ENCODE peak calls at places on chromosome 1, in eight cellular contexts. X is body of pancreas, L is esophagus squamous epithelium, O is adrenal gland, N is A549, E is transverse colon, P is GM12891, G is gastrocnemius medialis. C is an unnamed sample.

GRCh38 chr1:153353226-153353947 is 4.3 kb upstream of the S100A9 start:
- DNase-seq in X (no peak), L (no peak), O (no peak), N (peak), E (no peak), P (no peak), G (no peak), C (peak)

GRCh38 chr1:97947751-97948150 is 26.9 kb upstream of the DPYD start:
- DNase-seq in X (no peak), L (no peak), O (no peak), N (no peak), E (no peak), P (no peak), G (no peak), C (no peak)

GRCh38 chr1:24705260-24706073 is 39.8 kb upstream of the CLIC4 start:
- DNase-seq in X (peak), L (no peak), O (peak), N (peak), E (peak), P (peak), G (peak), C (peak)

GRCh38 chr1:89855413-89856123 is 34.7 kb downstream of the LRRC8D start:
- DNase-seq in X (no peak), L (no peak), O (no peak), N (no peak), E (no peak), P (no peak), G (no peak), C (no peak)

GRCh38 chr1:43776043-43776761 is 68.9 kb downstream of the ST3GAL3 start:
- DNase-seq in X (no peak), L (no peak), O (no peak), N (peak), E (no peak), P (no peak), G (no peak), C (peak)

GRCh38 chr1:192951961-192952460 is 107.1 kb downstream of the UCHL5 start:
- DNase-seq in X (no peak), L (no peak), O (peak), N (peak), E (peak), P (no peak), G (no peak), C (no peak)

GRCh38 chr1:219461891-219462528 is 150.9 kb downstream of the ZC3H11B start:
- DNase-seq in X (no peak), L (no peak), O (no peak), N (no peak), E (no peak), P (no peak), G (no peak), C (no peak)

GRCh38 chr1:44945992-44946391 is 40.4 kb downstream of the EIF2B3 start:
- DNase-seq in X (no peak), L (no peak), O (no peak), N (no peak), E (no peak), P (no peak), G (no peak), C (no peak)

GRCh38 chr1:183869671-183870070 is 64.8 kb downstream of the RGL1 start:
- DNase-seq in X (no peak), L (no peak), O (no peak), N (no peak), E (no peak), P (no peak), G (no peak), C (no peak)

GRCh38 chr1:51558375-51558924 is 39.4 kb upstream of the EPS15 start:
- DNase-seq in X (no peak), L (no peak), O (no peak), N (peak), E (no peak), P (no peak), G (no peak), C (no peak)

GRCh38 chr1:9826616-9827015 is 2.9 kb upstream of the CLSTN1 start:
- DNase-seq in X (no peak), L (no peak), O (no peak), N (no peak), E (no peak), P (no peak), G (no peak), C (no peak)

DNA sequence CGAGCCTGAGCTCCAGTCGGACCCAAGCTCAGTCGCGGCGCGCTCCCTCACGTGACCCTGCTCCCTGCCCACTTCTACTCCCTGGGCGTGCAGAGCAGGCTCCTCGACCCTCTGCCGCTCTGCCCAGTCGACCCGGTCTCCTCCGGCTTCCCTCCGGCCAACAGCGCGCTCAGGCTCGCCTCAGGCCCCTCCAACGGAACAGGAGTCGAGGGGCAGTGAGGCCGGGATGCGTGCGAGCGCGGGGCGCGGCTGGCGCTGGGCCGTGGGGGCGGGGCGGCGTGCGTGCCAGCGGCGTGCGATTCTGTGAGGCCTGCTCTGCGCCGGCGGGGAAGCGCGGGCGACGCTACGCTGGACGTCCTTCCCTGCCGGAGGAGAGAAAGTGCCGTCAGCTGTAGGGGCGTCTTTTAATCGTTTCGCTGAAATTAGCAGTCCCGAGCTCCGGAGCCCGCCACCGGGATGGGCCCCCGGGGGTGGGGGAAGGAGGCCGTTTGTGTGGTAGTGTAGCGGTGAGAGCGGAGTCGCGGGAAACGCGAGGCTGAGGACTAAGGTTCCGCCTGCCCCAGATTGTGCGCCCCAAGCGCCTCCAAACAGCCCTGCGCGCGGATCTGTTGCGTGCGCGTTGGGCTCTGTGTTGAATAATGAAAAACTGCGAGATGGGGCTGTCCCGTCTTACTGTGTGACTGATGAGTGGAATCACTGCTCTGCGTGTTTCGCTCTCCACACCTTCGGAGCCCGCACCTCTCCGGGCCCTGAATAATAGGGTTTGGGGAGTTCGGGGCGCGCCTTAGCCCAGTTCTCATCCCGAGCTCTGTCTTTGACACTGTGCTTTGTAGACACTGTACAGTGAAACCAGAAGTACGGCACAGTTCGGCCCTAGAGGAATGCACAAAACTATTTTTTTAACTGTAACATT is at the start of gene ACBD6:
- DNase-seq in X (peak), L (peak), O (peak), N (peak), E (peak), P (peak), G (peak), C (peak)
- TF ChIP-seq POLR2A in X (peak), L (peak), O (peak), N (peak), E (peak), P (no peak), G (peak), C (peak)

DNA sequence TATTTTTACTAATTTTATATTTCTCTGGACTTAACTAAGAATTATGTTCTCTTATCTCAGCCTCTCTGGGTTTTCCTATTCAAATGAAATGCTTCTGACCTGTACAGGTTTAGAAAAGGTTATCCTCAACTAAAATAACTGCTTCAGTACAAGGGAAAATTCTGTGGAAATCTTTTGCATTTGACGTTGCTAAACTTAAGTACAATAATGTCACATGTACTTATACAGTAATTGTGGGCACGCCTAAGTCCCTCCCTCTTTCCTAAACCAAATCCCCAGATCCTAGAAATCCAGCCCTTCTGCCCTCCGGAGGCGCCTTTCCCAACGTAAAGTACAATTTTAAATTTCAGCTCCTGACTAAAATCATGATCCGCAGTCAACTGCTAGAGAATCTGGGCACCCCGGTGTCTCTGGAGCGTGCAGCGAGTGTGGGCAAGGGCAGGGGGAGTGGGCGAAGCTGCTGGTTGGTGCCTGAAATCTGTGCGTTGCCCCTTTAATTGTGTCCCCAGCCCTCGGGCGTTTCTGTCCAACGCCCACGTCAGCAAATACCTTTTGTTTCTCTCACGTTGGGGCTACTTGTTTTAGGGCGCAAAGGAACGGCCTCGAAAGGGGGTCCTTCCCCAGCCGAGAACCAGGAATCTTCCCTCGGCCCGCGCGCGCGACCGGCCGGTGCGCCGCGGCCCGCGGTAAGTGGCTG is at the start of gene ZBTB8A:
- DNase-seq in X (peak), L (no peak), O (peak), N (peak), E (peak), P (no peak), G (no peak), C (no peak)
- TF ChIP-seq POLR2A in X (no peak), L (no peak), O (peak), N (no peak), E (peak), P (no peak), G (no peak), C (no peak)

GRCh38 chr1:235939488-235939775 is 72.7 kb upstream of the LYST start:
- DNase-seq in X (no peak), L (no peak), O (no peak), N (no peak), E (no peak), P (no peak), G (no peak), C (no peak)

GRCh38 chr1:235941852-235942624 is 75.3 kb upstream of the LYST start:
- DNase-seq in X (no peak), L (no peak), O (no peak), N (no peak), E (no peak), P (no peak), G (no peak), C (no peak)

GRCh38 chr1:235940282-235940681 is 73.6 kb upstream of the LYST start:
- DNase-seq in X (no peak), L (no peak), O (no peak), N (no peak), E (no peak), P (no peak), G (no peak), C (no peak)

GRCh38 chr1:235937123-235937522 is 70.4 kb upstream of the LYST start:
- DNase-seq in X (no peak), L (no peak), O (no peak), N (no peak), E (no peak), P (no peak), G (no peak), C (peak)

DNA sequence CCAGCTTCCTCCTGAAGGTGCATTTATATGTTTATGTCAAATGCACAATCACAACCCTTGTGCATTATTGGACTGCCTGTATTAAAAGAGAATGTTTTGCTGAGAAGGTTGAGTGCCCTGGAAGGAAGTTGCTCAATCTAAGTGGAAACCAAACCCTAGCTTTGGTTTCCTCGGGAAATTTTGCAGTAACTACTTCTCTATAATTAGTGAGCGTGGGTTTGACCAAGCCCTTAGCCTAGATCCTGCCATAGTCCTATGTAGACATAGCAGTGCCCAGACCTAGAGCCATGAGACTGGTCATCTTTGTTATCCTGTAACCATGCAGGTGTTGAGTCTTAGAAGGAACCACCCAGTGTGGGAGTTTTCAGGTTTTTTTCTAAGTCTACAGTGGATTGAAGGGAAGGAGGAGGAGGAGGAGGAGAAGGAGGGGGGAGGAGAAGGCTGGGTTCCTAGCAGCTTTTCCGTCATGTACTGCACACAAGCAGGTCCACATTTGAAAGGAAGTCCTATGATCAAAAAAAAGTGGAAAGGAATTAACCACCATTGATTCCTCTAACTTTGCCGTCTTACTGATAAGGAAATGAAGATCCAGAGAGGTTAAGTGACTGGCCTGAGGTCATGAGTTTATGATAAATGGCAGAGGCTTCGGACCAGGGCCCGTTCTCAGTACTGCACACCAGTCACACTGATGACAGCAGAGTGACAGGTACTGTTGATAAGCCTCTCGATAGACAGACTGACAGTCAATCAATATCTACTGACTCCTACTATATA is 72.2 kb upstream of the LYST start:
- DNase-seq in X (no peak), L (no peak), O (no peak), N (no peak), E (no peak), P (no peak), G (no peak), C (no peak)
- TF ChIP-seq POLR2A in X (no peak), L (no peak), O (no peak), N (no peak), E (no peak), P (no peak), G (no peak), C (no peak)

GRCh38 chr1:19209439-19209989 is 552 bp downstream of the UBR4 start:
- DNase-seq in X (peak), L (no peak), O (peak), N (peak), E (peak), P (no peak), G (peak), C (peak)

GRCh38 chr1:19212167-19212566 is 2.1 kb upstream of the UBR4 start:
- DNase-seq in X (no peak), L (no peak), O (no peak), N (no peak), E (no peak), P (no peak), G (no peak), C (no peak)

GRCh38 chr1:19209990-19210771 is at the start of gene UBR4:
- DNase-seq in X (peak), L (peak), O (peak), N (peak), E (peak), P (peak), G (peak), C (peak)

GRCh38 chr1:19208710-19209438 is 1.2 kb downstream of the UBR4 start:
- DNase-seq in X (no peak), L (no peak), O (no peak), N (no peak), E (no peak), P (no peak), G (no peak), C (peak)

GRCh38 chr1:19210772-19211549 is 895 bp upstream of the UBR4 start:
- DNase-seq in X (no peak), L (no peak), O (no peak), N (no peak), E (no peak), P (no peak), G (no peak), C (no peak)
- TF ChIP-seq POLR2A in X (no peak), L (no peak), O (no peak), N (no peak), E (no peak), P (no peak), G (no peak), C (no peak)

GRCh38 chr1:176752505-176752904 is 289.5 kb downstream of the PAPPA2 start:
- DNase-seq in X (no peak), L (no peak), O (no peak), N (no peak), E (no peak), P (no peak), G (no peak), C (no peak)
- TF ChIP-seq POLR2A in X (no peak), L (no peak), O (no peak), N (no peak), E (no peak), P (no peak), G (no peak), C (no peak)

GRCh38 chr1:220786057-220786336 is 716 bp upstream of the MTARC1 start:
- DNase-seq in X (peak), L (no peak), O (peak), N (no peak), E (no peak), P (no peak), G (no peak), C (no peak)

GRCh38 chr1:220785166-220786056 is 1.3 kb upstream of the MTARC1 start:
- DNase-seq in X (no peak), L (no peak), O (no peak), N (no peak), E (no peak), P (no peak), G (no peak), C (no peak)

GRCh38 chr1:220787069-220787614 is 429 bp downstream of the MTARC1 start:
- DNase-seq in X (peak), L (no peak), O (peak), N (peak), E (peak), P (no peak), G (no peak), C (peak)

GRCh38 chr1:220788146-220788545 is 1.4 kb downstream of the MTARC1 start:
- DNase-seq in X (no peak), L (no peak), O (no peak), N (no peak), E (no peak), P (no peak), G (no peak), C (no peak)

DNA sequence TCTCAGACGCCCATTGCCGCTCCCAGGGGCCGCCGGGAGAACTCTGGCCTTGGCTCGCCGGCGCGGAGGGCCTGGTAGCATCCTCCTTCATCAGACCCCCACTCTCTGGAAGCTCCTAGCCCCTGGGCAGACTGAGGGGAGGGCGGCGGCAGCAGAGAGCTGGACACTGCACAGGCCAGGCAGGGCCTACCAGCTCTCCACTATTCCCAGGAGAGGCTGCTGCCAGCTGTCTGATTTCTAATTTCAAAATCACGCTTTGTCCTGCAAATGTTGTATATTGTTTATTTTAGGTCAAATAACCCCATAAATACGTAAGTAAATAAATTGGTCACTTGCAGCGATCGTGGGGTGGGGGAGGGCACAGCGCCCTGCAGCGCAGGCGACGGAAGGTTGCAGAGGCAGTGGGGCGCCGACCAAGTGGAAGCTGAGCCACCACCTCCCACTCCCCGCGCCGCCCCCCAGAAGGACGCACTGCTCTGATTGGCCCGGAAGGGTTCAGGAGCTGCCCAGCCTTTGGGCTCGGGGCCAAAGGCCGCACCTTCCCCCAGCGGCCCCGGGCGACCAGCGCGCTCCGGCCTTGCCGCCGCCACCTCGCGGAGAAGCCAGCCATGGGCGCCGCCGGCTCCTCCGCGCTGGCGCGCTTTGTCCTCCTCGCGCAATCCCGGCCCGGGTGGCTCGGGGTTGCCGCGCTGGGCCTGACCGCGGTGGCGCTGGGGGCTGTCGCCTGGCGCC is at the start of gene MTARC1:
- DNase-seq in X (peak), L (no peak), O (peak), N (peak), E (peak), P (no peak), G (peak), C (peak)
- TF ChIP-seq POLR2A in X (peak), L (peak), O (peak), N (no peak), E (no peak), P (no peak), G (no peak), C (no peak)

GRCh38 chr1:3733603-3734591 is 18.4 kb upstream of the CCDC27 start:
- DNase-seq in X (no peak), L (no peak), O (no peak), N (no peak), E (no peak), P (no peak), G (no peak), C (no peak)

GRCh38 chr1:3735027-3735682 is 17.1 kb upstream of the CCDC27 start:
- DNase-seq in X (no peak), L (no peak), O (no peak), N (no peak), E (no peak), P (no peak), G (no peak), C (no peak)

GRCh38 chr1:3736131-3736561 is 16.1 kb upstream of the CCDC27 start:
- DNase-seq in X (no peak), L (no peak), O (no peak), N (no peak), E (no peak), P (no peak), G (no peak), C (no peak)

GRCh38 chr1:3735683-3736070 is 16.6 kb upstream of the CCDC27 start:
- DNase-seq in X (no peak), L (no peak), O (no peak), N (no peak), E (no peak), P (no peak), G (no peak), C (no peak)

GRCh38 chr1:3734602-3735001 is 17.6 kb upstream of the CCDC27 start:
- DNase-seq in X (no peak), L (no peak), O (no peak), N (no peak), E (no peak), P (no peak), G (no peak), C (no peak)
- TF ChIP-seq POLR2A in X (no peak), L (no peak), O (no peak), N (no peak), E (no peak), P (no peak), G (no peak), C (peak)